ENCODE peak calls at places on chromosome 2, in five cellular contexts. B is fibroblast of pulmonary artery; M is RCC 7860; F is heart left ventricle; V is activated CD8-positive, alpha-beta T cell treated with anti-CD3 and anti-CD28 coated beads for 36 hours. K is an unnamed sample.

GRCh38 chr2:11967946-11968465 is 221.6 kb downstream of the LPIN1 start:
- DNase-seq in B (peak; percentile 69), M (no peak), F (peak; percentile 57), V (no peak), K (no peak)

GRCh38 chr2:221492606-221493005 is 79.5 kb downstream of the EPHA4 start:
- DNase-seq in B (peak; percentile 29), M (no peak), F (no peak), V (no peak), K (no peak)

GRCh38 chr2:235532307-235532706 is 38.5 kb downstream of the AGAP1 start:
- DNase-seq in B (no peak), M (no peak), F (no peak), V (no peak), K (no peak)

GRCh38 chr2:240288087-240288521 is 147.4 kb upstream of the GPC1 start:
- DNase-seq in B (no peak), M (no peak), F (no peak), V (no peak), K (no peak)

GRCh38 chr2:75238670-75239330 is 39.5 kb upstream of the TACR1 start:
- DNase-seq in B (peak; percentile 83), M (peak; percentile 61), F (no peak), V (no peak), K (no peak)

GRCh38 chr2:216918088-216918680 is 58.3 kb upstream of the TNP1 start:
- DNase-seq in B (peak; percentile 49), M (peak; percentile 53), F (peak; percentile 38), V (no peak), K (peak; percentile 10)

GRCh38 chr2:159736048-159736447 is 23.7 kb downstream of the MARCHF7 start:
- DNase-seq in B (peak; percentile 18), M (no peak), F (no peak), V (no peak), K (no peak)

GRCh38 chr2:2640818-2641217 is 309.7 kb upstream of the MYT1L start:
- DNase-seq in B (no peak), M (no peak), F (no peak), V (no peak), K (no peak)

GRCh38 chr2:1413156-1413690 is at the start of gene TPO:
- DNase-seq in B (no peak), M (no peak), F (no peak), V (no peak), K (no peak)

GRCh38 chr2:39523308-39524044 is 86.4 kb upstream of the MAP4K3 start:
- DNase-seq in B (peak; percentile 94), M (peak; percentile 82), F (no peak), V (no peak), K (no peak)

GRCh38 chr2:186852508-186852907 is 3.5 kb upstream of the ZSWIM2 start:
- DNase-seq in B (no peak), M (no peak), F (no peak), V (no peak), K (no peak)

GRCh38 chr2:84486436-84487115 is 27.5 kb upstream of the SUCLG1 start:
- DNase-seq in B (peak; percentile 81), M (peak; percentile 86), F (no peak), V (no peak), K (peak; percentile 78)

GRCh38 chr2:128172191-128172590 is 81.2 kb downstream of the UGGT1 start:
- DNase-seq in B (no peak), M (no peak), F (no peak), V (no peak), K (no peak)

GRCh38 chr2:24730481-24730880 is 62.7 kb downstream of the PTRHD1 start:
- DNase-seq in B (peak; percentile 25), M (no peak), F (no peak), V (no peak), K (no peak)

GRCh38 chr2:65799455-65799854 is 367.1 kb upstream of the SPRED2 start:
- DNase-seq in B (no peak), M (no peak), F (no peak), V (no peak), K (no peak)

GRCh38 chr2:240469747-240470146 is 34.3 kb downstream of the GPC1 start:
- DNase-seq in B (no peak), M (no peak), F (no peak), V (no peak), K (peak; percentile 4)

GRCh38 chr2:230868151-230868946 is 3.6 kb downstream of the ITM2C start:
- DNase-seq in B (peak; percentile 20), M (no peak), F (no peak), V (no peak), K (peak; percentile 23)

GRCh38 chr2:72513011-72513410 is 312.8 kb downstream of the EXOC6B start:
- DNase-seq in B (no peak), M (no peak), F (no peak), V (no peak), K (no peak)

GRCh38 chr2:178084273-178084672 is 11.7 kb upstream of the PDE11A start:
- DNase-seq in B (no peak), M (no peak), F (no peak), V (no peak), K (no peak)

GRCh38 chr2:69742170-69742952 is 427 bp downstream of the ANXA4 start:
- DNase-seq in B (no peak), M (no peak), F (no peak), V (no peak), K (no peak)

GRCh38 chr2:212735648-212736047 is 197.0 kb upstream of the ERBB4 start:
- DNase-seq in B (no peak), M (no peak), F (no peak), V (no peak), K (no peak)

GRCh38 chr2:109563980-109564550 is 49.7 kb downstream of the SEPTIN10 start:
- DNase-seq in B (no peak), M (no peak), F (no peak), V (no peak), K (no peak)

GRCh38 chr2:63050916-63051794 is 525 bp downstream of the OTX1 start:
- DNase-seq in B (no peak), M (no peak), F (no peak), V (peak; percentile 24), K (no peak)

GRCh38 chr2:59301466-59302402 is 1060.6 kb upstream of the FANCL start:
- DNase-seq in B (peak; percentile 75), M (peak; percentile 54), F (peak; percentile 22), V (peak; percentile 15), K (peak; percentile 21)

GRCh38 chr2:148660999-148661398 is 16.4 kb downstream of the EPC2 start:
- DNase-seq in B (no peak), M (no peak), F (no peak), V (no peak), K (no peak)

GRCh38 chr2:72562451-72563153 is 263.2 kb downstream of the EXOC6B start:
- DNase-seq in B (peak; percentile 58), M (no peak), F (no peak), V (no peak), K (no peak)

GRCh38 chr2:42878581-42878980 is 86.2 kb upstream of the HAAO start:
- DNase-seq in B (no peak), M (no peak), F (no peak), V (peak; percentile 64), K (no peak)

GRCh38 chr2:232928564-232929302 is 58.7 kb downstream of the SNORC start:
- DNase-seq in B (no peak), M (no peak), F (no peak), V (no peak), K (no peak)

GRCh38 chr2:216925632-216926366 is 65.9 kb upstream of the TNP1 start:
- DNase-seq in B (no peak), M (no peak), F (no peak), V (no peak), K (no peak)

K was measured in transverse colon.